ENCODE peak calls at places on chromosomes 1 and 21, in four cellular contexts. T is fibroblast of lung, N is lower lobe of right lung, E is trophoblast cell. B is an unnamed sample.

GRCh38 chr1:232893481-232894313 is 56.7 kb upstream of the NTPCR start:
- DNase-seq in T (no peak), N (no peak), E (no peak), B (no peak)

GRCh38 chr21:38980416-38981319 is 174.9 kb downstream of the ETS2 start:
- DNase-seq in T (no peak), N (no peak), E (no peak), B (no peak)

GRCh38 chr1:24713176-24713575 is 32.1 kb upstream of the CLIC4 start:
- DNase-seq in T (no peak), N (no peak), E (peak), B (no peak)

GRCh38 chr1:78049396-78049795 is 3.6 kb downstream of the GIPC2 start:
- DNase-seq in T (no peak), N (no peak), E (no peak), B (no peak)

GRCh38 chr1:31830511-31830910 is 14.7 kb upstream of the SPOCD1 start:
- DNase-seq in T (no peak), N (no peak), E (no peak), B (no peak)

GRCh38 chr1:8113257-8114220 is 87.4 kb upstream of the ERRFI1 start:
- DNase-seq in T (no peak), N (no peak), E (no peak), B (peak)

GRCh38 chr1:221869759-221870158 is 127.9 kb upstream of the DUSP10 start:
- DNase-seq in T (peak), N (no peak), E (peak), B (no peak)

GRCh38 chr1:86169625-86170024 is 13.1 kb upstream of the COL24A1 start:
- DNase-seq in T (peak), N (no peak), E (no peak), B (no peak)

GRCh38 chr1:87951852-87952251 is 623.2 kb downstream of the LMO4 start:
- DNase-seq in T (no peak), N (no peak), E (no peak), B (no peak)

GRCh38 chr1:54949971-54950360 is 30.5 kb upstream of the TMEM61 start:
- DNase-seq in T (peak), N (no peak), E (no peak), B (no peak)

GRCh38 chr1:228938248-228938891 is 203.1 kb downstream of the RHOU start:
- DNase-seq in T (no peak), N (no peak), E (no peak), B (peak)

GRCh38 chr1:206672844-206673758 is 11.6 kb upstream of the MAPKAPK2 start:
- DNase-seq in T (peak), N (no peak), E (peak), B (no peak)

GRCh38 chr21:41460578-41461527 is 34.8 kb downstream of the MX1 start:
- DNase-seq in T (peak), N (peak), E (peak), B (peak)

GRCh38 chr1:208977012-208977411 is 606.5 kb upstream of the CAMK1G start:
- DNase-seq in T (no peak), N (no peak), E (no peak), B (no peak)

GRCh38 chr1:16178596-16179497 is 23.0 kb upstream of the EPHA2 start:
- DNase-seq in T (no peak), N (peak), E (no peak), B (no peak)

GRCh38 chr1:22018583-22019559 is 17.4 kb downstream of the CELA3A start:
- DNase-seq in T (peak), N (peak), E (peak), B (peak)

GRCh38 chr1:115536279-115536816 is 105.4 kb upstream of the VANGL1 start:
- DNase-seq in T (no peak), N (no peak), E (no peak), B (no peak)

GRCh38 chr1:215055281-215055935 is 27.1 kb upstream of the KCNK2 start:
- DNase-seq in T (no peak), N (no peak), E (peak), B (no peak)

GRCh38 chr1:44672254-44672955 is 1.9 kb downstream of the TMEM53 start:
- DNase-seq in T (peak), N (peak), E (peak), B (no peak)

GRCh38 chr1:239317948-239318347 is 68.4 kb upstream of the CHRM3 start:
- DNase-seq in T (no peak), N (no peak), E (no peak), B (no peak)

GRCh38 chr21:41219498-41220207 is 51.7 kb downstream of the BACE2 start:
- DNase-seq in T (no peak), N (no peak), E (peak), B (no peak)

GRCh38 chr1:11493972-11494655 is 15.2 kb downstream of the DISP3 start:
- DNase-seq in T (no peak), N (no peak), E (no peak), B (no peak)

GRCh38 chr1:221741364-221741970 is 422 bp downstream of the DUSP10 start:
- DNase-seq in T (no peak), N (peak), E (peak), B (no peak)

GRCh38 chr21:33975548-33976081 is 60.0 kb upstream of the ATP5PO start:
- DNase-seq in T (no peak), N (no peak), E (peak), B (peak)

GRCh38 chr1:231266811-231267322 is 25.9 kb downstream of the GNPAT start:
- DNase-seq in T (no peak), N (no peak), E (no peak), B (no peak)

GRCh38 chr1:11602424-11602823 is 51.8 kb downstream of the FBXO2 start:
- DNase-seq in T (no peak), N (no peak), E (no peak), B (no peak)

GRCh38 chr1:17194981-17195528 is 9.9 kb upstream of the PADI1 start:
- DNase-seq in T (no peak), N (no peak), E (no peak), B (no peak)

GRCh38 chr1:236718328-236718727 is 32.0 kb downstream of the ACTN2 start:
- DNase-seq in T (no peak), N (no peak), E (no peak), B (no peak)

GRCh38 chr1:50968884-50969610 is 998 bp upstream of the CDKN2C start:
- DNase-seq in T (peak), N (peak), E (peak), B (peak)

GRCh38 chr1:232854786-232855185 is 49.6 kb downstream of the MAP10 start:
- DNase-seq in T (no peak), N (no peak), E (no peak), B (no peak)

GRCh38 chr1:204493882-204494280 is 724 bp downstream of the PIK3C2B start:
- DNase-seq in T (no peak), N (peak), E (no peak), B (peak)

GRCh38 chr1:150551784-150552691 is 2.8 kb downstream of the ADAMTSL4 start:
- DNase-seq in T (peak), N (peak), E (peak), B (no peak)

GRCh38 chr1:67148516-67149178 is 13.9 kb upstream of the C1orf141 start:
- DNase-seq in T (no peak), N (no peak), E (peak), B (no peak)
- H3K4me3 ChIP-seq in T (no peak), N (no peak), E (no peak), B (no peak)

GRCh38 chr1:66563094-66563800 is 29.3 kb downstream of the SGIP1 start:
- DNase-seq in T (peak), N (no peak), E (peak), B (no peak)
- H3K4me3 ChIP-seq in T (peak), N (no peak), E (no peak), B (no peak)

DNA sequence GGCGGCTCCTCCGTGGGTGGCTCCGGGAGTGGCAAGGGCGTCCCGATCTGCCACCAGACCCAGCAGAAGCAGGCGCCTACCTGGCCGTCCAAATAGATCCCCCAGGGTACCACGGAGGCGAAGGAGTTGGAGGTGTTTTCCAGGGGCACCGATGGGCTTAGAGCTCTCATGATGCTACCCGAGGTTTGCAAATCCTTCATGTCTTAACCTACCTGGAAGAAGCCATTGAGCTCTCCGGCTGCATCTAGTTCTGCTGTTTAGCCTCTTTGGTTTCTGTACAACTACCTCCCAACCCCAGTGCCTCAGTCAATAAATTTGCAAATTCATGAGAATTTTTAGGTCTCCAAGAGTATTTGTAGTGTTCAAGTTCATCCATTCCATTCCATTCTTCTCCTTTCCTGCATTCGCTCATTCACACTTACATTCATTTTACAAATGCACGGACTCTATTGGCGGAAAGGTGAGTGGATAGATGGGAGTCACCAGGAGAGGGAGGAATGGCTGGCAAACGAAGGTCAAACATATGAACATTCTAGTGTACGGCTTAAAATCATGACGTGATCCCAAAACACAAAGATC is 2.4 kb downstream of the LORICRIN start:
- DNase-seq in T (no peak), N (no peak), E (no peak), B (no peak)
- H3K4me3 ChIP-seq in T (peak), N (peak), E (peak), B (peak)

DNA sequence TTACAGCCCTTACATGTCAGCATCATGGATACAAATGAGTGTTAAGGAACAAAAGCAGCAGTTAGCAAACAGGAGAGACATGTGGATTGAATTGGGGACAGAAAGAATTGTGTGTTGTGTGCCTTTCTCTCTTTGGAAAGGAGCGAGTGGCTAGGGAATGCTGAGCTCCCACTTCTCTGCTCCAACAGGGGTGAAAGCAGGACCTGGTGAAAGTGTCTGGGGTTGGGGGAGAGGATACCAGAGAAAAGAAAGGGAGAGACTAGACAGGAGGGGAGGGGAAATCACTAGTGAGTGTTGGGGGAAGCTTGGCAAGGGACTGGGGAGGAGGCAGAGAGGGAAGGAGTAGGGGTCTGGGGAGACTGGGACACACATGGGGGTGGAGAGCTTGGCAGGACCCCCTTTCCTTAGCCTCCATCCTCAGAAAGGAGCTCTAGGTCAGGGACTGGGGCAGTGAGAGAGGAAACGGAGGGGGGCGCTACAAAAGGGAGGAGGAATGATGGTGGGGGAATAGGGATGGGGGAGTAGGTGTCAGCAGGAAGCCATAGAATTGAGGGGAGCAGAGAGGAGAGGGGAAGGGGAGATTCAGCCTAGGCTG is 2.2 kb downstream of the KIRREL1 start:
- DNase-seq in T (no peak), N (no peak), E (no peak), B (no peak)
- H3K4me3 ChIP-seq in T (peak), N (peak), E (no peak), B (no peak)

DNA sequence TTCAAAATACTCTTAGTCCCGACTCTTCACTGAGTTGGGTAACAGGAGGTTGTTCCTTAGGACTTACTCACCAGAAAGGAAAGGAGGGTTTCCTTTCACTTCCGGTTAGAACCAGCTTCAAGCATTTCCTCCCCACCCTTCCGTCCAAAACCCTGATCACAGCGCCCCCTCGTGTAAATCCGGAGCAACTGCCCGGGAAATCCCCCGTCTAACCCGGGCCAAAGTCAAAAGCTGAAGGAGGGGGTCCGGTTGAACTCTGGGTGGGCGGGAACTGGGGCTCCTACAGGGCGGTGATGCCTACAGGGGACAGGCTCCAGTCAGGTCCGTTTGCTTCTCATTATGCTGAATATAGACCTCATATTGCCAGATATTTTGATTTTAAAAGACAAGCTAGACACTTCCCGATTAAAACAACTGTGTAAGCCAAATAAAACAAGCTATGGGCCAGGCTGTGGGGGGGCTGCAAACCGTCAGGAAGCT is 15.0 kb upstream of the MTARC2 start:
- DNase-seq in T (peak), N (peak), E (peak), B (peak)
- H3K4me3 ChIP-seq in T (peak), N (peak), E (no peak), B (no peak)

DNA sequence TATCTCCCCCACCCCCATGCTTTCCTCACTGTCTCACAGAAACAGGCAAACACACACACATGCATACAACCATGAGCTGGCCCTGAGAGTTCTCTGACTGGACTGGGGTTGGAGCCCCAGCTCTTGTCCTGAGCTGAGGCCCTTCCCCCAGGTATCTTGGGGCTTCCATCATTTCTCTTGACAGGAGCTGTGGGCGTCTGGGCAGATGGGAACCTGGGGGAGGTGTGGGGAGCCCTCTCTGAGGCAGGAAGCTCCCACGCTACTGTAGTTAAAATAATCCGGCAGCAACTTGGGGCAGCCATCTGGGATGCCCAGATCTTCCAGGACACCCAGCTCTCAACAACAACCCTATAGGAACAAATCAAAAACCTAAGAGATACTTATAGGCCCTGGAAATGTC is 2.7 kb upstream of the KIF21B start:
- DNase-seq in T (no peak), N (no peak), E (no peak), B (no peak)
- H3K4me3 ChIP-seq in T (no peak), N (no peak), E (no peak), B (no peak)

GRCh38 chr1:154496381-154496780 is 5.6 kb upstream of the TDRD10 start:
- DNase-seq in T (no peak), N (no peak), E (no peak), B (no peak)
- H3K4me3 ChIP-seq in T (no peak), N (no peak), E (no peak), B (no peak)

GRCh38 chr1:69220672-69221071 is 347.1 kb upstream of the LRRC7 start:
- DNase-seq in T (no peak), N (no peak), E (no peak), B (no peak)

GRCh38 chr1:69223156-69223555 is 344.6 kb upstream of the LRRC7 start:
- DNase-seq in T (no peak), N (no peak), E (no peak), B (no peak)

GRCh38 chr1:69215883-69216282 is 351.8 kb upstream of the LRRC7 start:
- DNase-seq in T (no peak), N (no peak), E (no peak), B (no peak)

GRCh38 chr1:69221492-69221990 is 346.2 kb upstream of the LRRC7 start:
- DNase-seq in T (no peak), N (no peak), E (no peak), B (no peak)
- H3K4me3 ChIP-seq in T (no peak), N (no peak), E (no peak), B (no peak)

B was measured in CD8-positive, alpha-beta memory T cell.